ENCODE peak calls at places on chromosomes 16 and 17, in ten cellular contexts. Q is T-cell; A is HCT116; I is left cardiac atrium; J is naive thymus-derived CD4-positive, alpha-beta T cell; K is SK-N-SH treated with all-trans-retinoic acid at 6 μM for 48 hours; U is activated CD8-positive, alpha-beta memory T cell treated with anti-CD3 and anti-CD28 coated beads, Interleukin-2, amount 10 ng/mL, durations not matched to agents 7 days and 5 days; D is right cardiac atrium; T is activated CD4-positive, alpha-beta T cell treated with anti-CD3 and anti-CD28 coated beads for 36 hours; O is activated CD8-positive, alpha-beta T cell treated with anti-CD3 and anti-CD28 coated beads for 36 hours. Y is an unnamed sample.

GRCh38 chr17:55416000-55416399 is 5.6 kb downstream of the MMD start:
- ATAC-seq in J (no peak), I (peak; percentile 36), A (no peak), Q (no peak), U (no peak), T (no peak), D (peak; percentile 46), K (no peak), O (no peak), Y (no peak)

GRCh38 chr16:4207229-4207628 is 34.7 kb downstream of the SRL start:
- ATAC-seq in A (no peak), T (no peak), K (no peak), U (no peak), I (no peak), J (no peak), D (no peak), O (no peak), Q (no peak), Y (peak; percentile 9)

GRCh38 chr17:9162275-9162985 is 141.1 kb downstream of the NTN1 start:
- ATAC-seq in I (no peak), O (no peak), U (no peak), J (no peak), A (peak; percentile 91), K (no peak), Q (no peak), T (no peak), D (no peak), Y (no peak)

GRCh38 chr16:31519746-31520145 is 8.0 kb upstream of the AHSP start:
- ATAC-seq in I (no peak), J (no peak), U (no peak), T (no peak), D (no peak), O (no peak), A (no peak), Q (no peak), K (no peak), Y (no peak)

GRCh38 chr17:82915010-82915696 is 75.3 kb upstream of the ZNF750 start:
- ATAC-seq in O (no peak), D (no peak), I (no peak), K (no peak), A (no peak), U (no peak), Q (no peak), J (no peak), T (no peak), Y (no peak)

GRCh38 chr17:59287452-59287851 is 44.0 kb upstream of the YPEL2 start:
- ATAC-seq in J (peak; percentile 52), T (peak; percentile 53), O (no peak), K (no peak), D (peak; percentile 33), A (peak; percentile 84), I (no peak), U (no peak), Q (no peak), Y (peak; percentile 50)

GRCh38 chr16:54281535-54282201 is 4.9 kb downstream of the IRX3 start:
- ATAC-seq in I (no peak), D (no peak), T (no peak), K (no peak), Q (no peak), J (no peak), A (no peak), O (no peak), U (no peak), Y (no peak)

GRCh38 chr16:54482892-54483574 is 196.4 kb upstream of the IRX3 start:
- ATAC-seq in J (no peak), T (no peak), A (no peak), U (no peak), Q (no peak), K (no peak), I (peak; percentile 86), D (peak; percentile 72), O (no peak), Y (no peak)

GRCh38 chr17:17692353-17693252 is 11.3 kb downstream of the RAI1 start:
- ATAC-seq in T (no peak), Q (no peak), U (no peak), O (no peak), A (peak; percentile 37), J (no peak), I (no peak), D (no peak), K (peak; percentile 6), Y (no peak)

GRCh38 chr16:63613701-63614100 is 1508.2 kb downstream of the CDH11 start:
- ATAC-seq in A (no peak), D (no peak), Q (no peak), K (peak; percentile 36), O (no peak), I (no peak), T (no peak), U (no peak), J (no peak), Y (no peak)

GRCh38 chr16:17316005-17316404 is 154.8 kb downstream of the XYLT1 start:
- ATAC-seq in U (no peak), A (no peak), Q (no peak), O (no peak), D (no peak), I (no peak), K (no peak), J (no peak), T (no peak), Y (no peak)

GRCh38 chr17:74956093-74956492 is 16.5 kb downstream of the HID1 start:
- ATAC-seq in O (no peak), J (no peak), U (no peak), A (no peak), T (no peak), Q (no peak), D (no peak), K (no peak), I (no peak), Y (no peak)

GRCh38 chr16:46830417-46830901 is 521 bp downstream of the C16orf87 start:
- ATAC-seq in D (peak; percentile 53), U (peak; percentile 23), Q (peak; percentile 18), I (peak; percentile 54), K (peak; percentile 47), T (peak; percentile 5), O (peak; percentile 7), J (peak; percentile 7), A (peak; percentile 31), Y (peak; percentile 4)

GRCh38 chr17:3801043-3801746 is at the start of gene ITGAE:
- ATAC-seq in J (no peak), O (no peak), A (no peak), D (no peak), I (no peak), K (no peak), T (no peak), Q (no peak), U (peak; percentile 8), Y (no peak)

GRCh38 chr16:25713785-25714570 is 22.2 kb downstream of the HS3ST4 start:
- ATAC-seq in A (no peak), T (no peak), I (no peak), Q (no peak), K (no peak), U (no peak), O (no peak), J (no peak), D (no peak), Y (no peak)